ENCODE peak calls at places on chromosome 10, in seven cellular contexts. S is adrenal gland, U is A549, E is GM18507, Q is HFF-Myc, W is H54, F is frontal cortex. C is an unnamed sample.
A peak's percentile ranks its signal among the peaks of the same experiment; 100 is the strongest.

GRCh38 chr10:18737841-18738240 is 78.6 kb downstream of the ARL5B start:
- DNase-seq in S (no peak), U (no peak), E (no peak), W (no peak), Q (peak; percentile 3), F (no peak), C (no peak)

GRCh38 chr10:110821508-110821907 is 50.2 kb upstream of the PDCD4 start:
- DNase-seq in F (no peak), E (no peak), S (no peak), W (no peak), Q (no peak), U (no peak), C (no peak)

GRCh38 chr10:86363184-86363832 is 3.3 kb downstream of the GRID1 start:
- DNase-seq in E (no peak), Q (no peak), S (peak; percentile 46), U (peak; percentile 70), F (peak; percentile 70), W (no peak), C (peak; percentile 50)

GRCh38 chr10:637221-637620 is 52.2 kb downstream of the DIP2C start:
- DNase-seq in S (no peak), Q (no peak), E (no peak), W (no peak), F (no peak), U (no peak), C (no peak)

GRCh38 chr10:48194830-48195229 is 79.7 kb downstream of the FRMPD2 start:
- DNase-seq in F (no peak), U (peak; percentile 29), W (no peak), E (no peak), S (peak; percentile 47), Q (no peak), C (no peak)

GRCh38 chr10:13658864-13659685 is 72.3 kb downstream of the PRPF18 start:
- DNase-seq in E (no peak), Q (no peak), S (peak; percentile 35), W (no peak), U (no peak), F (peak; percentile 52), C (no peak)

GRCh38 chr10:86940677-86941076 is 16.7 kb downstream of the MMRN2 start:
- DNase-seq in E (no peak), Q (no peak), S (no peak), U (no peak), F (no peak), W (no peak), C (no peak)

GRCh38 chr10:22325272-22325947 is 4.5 kb downstream of the BMI1 start:
- DNase-seq in W (peak; percentile 93), U (peak; percentile 87), S (peak; percentile 71), Q (no peak), F (peak; percentile 86), E (no peak), C (peak; percentile 70)

GRCh38 chr10:121108051-121108450 is 256.9 kb downstream of the WDR11 start:
- DNase-seq in U (no peak), F (no peak), S (no peak), Q (no peak), W (no peak), E (no peak), C (no peak)

GRCh38 chr10:79947083-79947415 is 1.9 kb downstream of the SFTPD start:
- DNase-seq in U (no peak), S (no peak), F (no peak), E (no peak), W (no peak), Q (no peak), C (no peak)

GRCh38 chr10:31765546-31765945 is 163.1 kb downstream of the ARHGAP12 start:
- DNase-seq in E (no peak), F (no peak), S (no peak), U (no peak), Q (no peak), W (no peak), C (no peak)

C was measured in GM12891.